ENCODE peak calls at places on chromosomes 13 and 19, in five cellular contexts. U is lung, P is aorta, W is heart right ventricle, T is pancreas. S is an unnamed sample.

GRCh38 chr19:13036366-13036976 is 41.2 kb downstream of the NFIX start:
- ATAC-seq in U (peak; percentile 31), P (peak; percentile 59), W (no peak), T (peak; percentile 62), S (peak; percentile 39)

GRCh38 chr13:38685974-38686571 is 804 bp upstream of the FREM2 start:
- ATAC-seq in U (no peak), P (no peak), W (no peak), T (peak; percentile 65), S (no peak)

GRCh38 chr19:49631279-49631588 is 8.7 kb downstream of the RRAS start:
- ATAC-seq in U (peak; percentile 7), P (peak; percentile 42), W (no peak), T (peak; percentile 62), S (peak; percentile 34)

GRCh38 chr19:43798026-43798545 is 4.2 kb downstream of the LYPD5 start:
- ATAC-seq in U (no peak), P (no peak), W (no peak), T (no peak), S (no peak)

GRCh38 chr13:24251525-24251924 is 57.9 kb upstream of the C1QTNF9 start:
- ATAC-seq in U (no peak), P (no peak), W (peak; percentile 32), T (no peak), S (no peak)

GRCh38 chr13:50248537-50249521 is 233.6 kb downstream of the KCNRG start:
- ATAC-seq in U (no peak), P (no peak), W (no peak), T (no peak), S (no peak)

GRCh38 chr19:44592451-44592890 is 20.9 kb upstream of the IGSF23 start:
- ATAC-seq in U (no peak), P (no peak), W (peak; percentile 64), T (peak; percentile 77), S (no peak)

GRCh38 chr19:48760514-48761221 is 5.3 kb downstream of the FGF21 start:
- ATAC-seq in U (no peak), P (no peak), W (peak; percentile 75), T (no peak), S (no peak)

GRCh38 chr19:10768369-10768768 is 50.5 kb downstream of the DNM2 start:
- ATAC-seq in U (no peak), P (no peak), W (no peak), T (no peak), S (no peak)

GRCh38 chr19:48750351-48750750 is 2.1 kb downstream of the FUT1 start:
- ATAC-seq in U (no peak), P (no peak), W (no peak), T (peak; percentile 5), S (no peak)

GRCh38 chr19:5115351-5115750 is 146.4 kb downstream of the KDM4B start:
- ATAC-seq in U (no peak), P (no peak), W (no peak), T (no peak), S (no peak)

GRCh38 chr13:59744747-59745394 is 418.9 kb downstream of the DIAPH3 start:
- ATAC-seq in U (no peak), P (no peak), W (no peak), T (no peak), S (no peak)

GRCh38 chr19:10464456-10464855 is 38.7 kb downstream of the KEAP1 start:
- ATAC-seq in U (no peak), P (no peak), W (no peak), T (no peak), S (no peak)

GRCh38 chr19:4182082-4182926 is at the start of the genes ANKRD24 and SIRT6:
- ATAC-seq in U (peak; percentile 89), P (peak; percentile 93), W (peak; percentile 95), T (peak; percentile 97), S (peak; percentile 95)

GRCh38 chr19:6216996-6217751 is 62.6 kb downstream of the MLLT1 start:
- ATAC-seq in U (no peak), P (no peak), W (peak; percentile 15), T (no peak), S (no peak)

GRCh38 chr13:79392882-79393563 is 13.0 kb downstream of the RBM26 start:
- ATAC-seq in U (no peak), P (no peak), W (no peak), T (peak; percentile 17), S (no peak)

GRCh38 chr19:41175825-41176734 is 16.9 kb upstream of the CYP2S1 start:
- ATAC-seq in U (peak; percentile 82), P (peak; percentile 66), W (peak; percentile 38), T (peak; percentile 91), S (peak; percentile 71)

GRCh38 chr13:72983085-72983768 is 75.6 kb upstream of the KLF5 start:
- ATAC-seq in U (peak; percentile 56), P (no peak), W (no peak), T (peak; percentile 76), S (peak; percentile 22)

GRCh38 chr19:41541990-41542584 is 33.9 kb upstream of the CEACAM21 start:
- ATAC-seq in U (no peak), P (no peak), W (no peak), T (no peak), S (no peak)

GRCh38 chr13:51192348-51192747 is 29.9 kb upstream of the FAM124A start:
- ATAC-seq in U (no peak), P (no peak), W (no peak), T (no peak), S (no peak)

GRCh38 chr13:74103970-74104555 is 30.1 kb downstream of the KLF12 start:
- ATAC-seq in U (no peak), P (no peak), W (no peak), T (peak; percentile 44), S (no peak)

GRCh38 chr13:99884913-99885312 is 86.7 kb downstream of the ZIC5 start:
- ATAC-seq in U (no peak), P (no peak), W (no peak), T (no peak), S (no peak)

GRCh38 chr19:5677597-5677996 is 2.7 kb downstream of the MICOS13 start:
- ATAC-seq in U (no peak), P (no peak), W (no peak), T (no peak), S (no peak)

GRCh38 chr13:46542833-46543232 is 10.1 kb upstream of the LRCH1 start:
- ATAC-seq in U (no peak), P (no peak), W (no peak), T (no peak), S (no peak)

GRCh38 chr13:85469320-85469719 is 329.9 kb downstream of the SLITRK6 start:
- ATAC-seq in U (no peak), P (no peak), W (no peak), T (no peak), S (no peak)

GRCh38 chr19:32350492-32350891 is 5.1 kb downstream of the ZNF507 start:
- ATAC-seq in U (no peak), P (no peak), W (no peak), T (peak; percentile 54), S (no peak)

GRCh38 chr13:90757127-90757680 is 590.3 kb upstream of the MIR17HG start:
- ATAC-seq in U (no peak), P (no peak), W (no peak), T (no peak), S (peak; percentile 22)

GRCh38 chr13:39186205-39186880 is 148.1 kb downstream of the NHLRC3 start:
- ATAC-seq in U (no peak), P (peak; percentile 88), W (peak; percentile 69), T (no peak), S (peak; percentile 80)

GRCh38 chr13:59991395-59991794 is 172.3 kb downstream of the DIAPH3 start:
- ATAC-seq in U (no peak), P (no peak), W (no peak), T (no peak), S (no peak)

GRCh38 chr19:1284979-1285736 is 515 bp upstream of the EFNA2 start:
- ATAC-seq in U (no peak), P (no peak), W (no peak), T (no peak), S (no peak)
- H3K4me3 ChIP-seq in U (no peak overlapping the region), P (no peak overlapping the region), W (no peak overlapping the region), T (no peak overlapping the region), S (no peak overlapping the region)

GRCh38 chr19:8610928-8611284 is 391 bp upstream of the ADAMTS10 start:
- ATAC-seq in U (no peak), P (no peak), W (no peak), T (no peak), S (no peak)
- H3K27ac ChIP-seq in U (no peak overlapping the region), P (no peak overlapping the region), W (peak overlapping the region; percentile 94), T (peak overlapping the region; percentile 61), S (no peak overlapping the region)

GRCh38 chr19:15640904-15641597 is 354 bp downstream of the CYP4F3 start:
- ATAC-seq in U (no peak), P (peak; percentile 53), W (no peak), T (peak; percentile 59), S (no peak)

GRCh38 chr19:15643387-15643786 is 2.7 kb downstream of the CYP4F3 start:
- ATAC-seq in U (no peak), P (no peak), W (no peak), T (no peak), S (no peak)

GRCh38 chr19:15642807-15643206 is 2.1 kb downstream of the CYP4F3 start:
- ATAC-seq in U (no peak), P (no peak), W (no peak), T (no peak), S (no peak)

GRCh38 chr19:15640294-15640903 is at the start of gene CYP4F3:
- ATAC-seq in U (peak; percentile 62), P (peak; percentile 70), W (peak; percentile 61), T (peak; percentile 96), S (no peak)

GRCh38 chr19:15641901-15642491 is 1.3 kb downstream of the CYP4F3 start:
- ATAC-seq in U (no peak), P (peak; percentile 62), W (no peak), T (no peak), S (no peak)
- H3K4me3 ChIP-seq in U (no peak overlapping the region), P (no peak overlapping the region), W (no peak overlapping the region), T (no peak overlapping the region), S (no peak overlapping the region)

DNA sequence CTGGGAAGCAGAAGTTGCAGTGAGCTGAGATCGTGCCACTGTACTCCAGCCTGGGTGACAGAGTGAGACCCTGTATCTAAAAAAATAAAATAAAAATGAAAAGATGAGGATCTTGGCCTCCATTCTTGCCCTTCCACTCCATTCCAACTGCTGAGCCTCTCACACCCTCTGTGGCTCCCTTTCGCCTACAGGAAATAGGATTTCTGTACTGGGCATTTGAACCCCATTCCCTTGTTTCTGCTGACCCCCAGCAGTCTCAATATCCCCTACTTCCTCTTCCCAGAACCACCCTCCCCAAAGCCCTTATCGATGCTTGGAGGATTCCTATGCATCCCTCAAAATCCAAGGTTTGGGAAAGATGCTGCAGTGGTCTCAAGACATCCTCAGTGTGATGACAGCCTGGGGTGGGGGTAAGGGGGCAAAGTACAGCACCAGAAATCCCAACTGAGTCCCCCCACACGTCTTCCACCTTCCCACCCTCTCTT is 12.5 kb upstream of the GDF15 start:
- ATAC-seq in U (no peak), P (no peak), W (no peak), T (no peak), S (no peak)
- H3K27ac ChIP-seq in U (peak overlapping the region; percentile 69), P (no peak overlapping the region), W (peak overlapping the region; percentile 81), T (peak overlapping the region; percentile 88), S (peak overlapping the region; percentile 78)

DNA sequence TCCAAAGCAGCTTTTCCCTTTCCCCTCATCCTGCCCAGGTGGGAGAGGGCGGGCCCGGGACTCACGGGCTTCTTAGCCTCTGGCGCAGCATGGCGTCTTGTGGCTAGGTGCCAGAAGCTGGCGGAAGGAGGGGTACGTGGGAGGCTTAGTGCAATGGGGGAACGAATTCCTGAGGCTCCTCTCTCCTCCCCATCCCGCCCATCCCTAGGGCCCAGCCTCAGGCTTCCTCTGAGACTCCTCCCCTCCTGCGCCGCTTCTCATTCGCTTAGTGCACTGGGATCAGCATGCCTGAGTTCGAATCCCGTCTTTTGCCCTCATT is 297.8 kb downstream of the ZNF536 start:
- ATAC-seq in U (no peak), P (no peak), W (no peak), T (no peak), S (no peak)
- H3K4me3 ChIP-seq in U (no peak overlapping the region), P (no peak overlapping the region), W (no peak overlapping the region), T (no peak overlapping the region), S (no peak overlapping the region)

GRCh38 chr13:29676535-29676934 is 81.0 kb upstream of the SLC7A1 start:
- ATAC-seq in U (no peak), P (no peak), W (no peak), T (peak; percentile 42), S (no peak)
- H3K27ac ChIP-seq in U (no peak overlapping the region), P (no peak overlapping the region), W (no peak overlapping the region), T (no peak overlapping the region), S (no peak overlapping the region)